ENCODE peak calls at places on chromosomes 16 and 17, in seven cellular contexts. S is tibial artery, U is ovary, G is astrocyte of the spinal cord, M is cardiac muscle cell, D is fibroblast of villous mesenchyme, P is PC-3. K is an unnamed sample.
A peak's percentile ranks its signal among the peaks of the same experiment; 100 is the strongest.

GRCh38 chr16:75445298-75445697 is 12.0 kb upstream of the CFDP1 start:
- DNase-seq in P (no peak), U (no peak), D (no peak), G (no peak), S (no peak), M (no peak), K (no peak)

GRCh38 chr16:54945063-54945462 is 14.4 kb downstream of the IRX5 start:
- DNase-seq in D (no peak), U (no peak), S (no peak), G (no peak), M (no peak), P (no peak), K (no peak)

GRCh38 chr17:14078027-14078426 is 8.7 kb downstream of the COX10 start:
- DNase-seq in G (no peak), U (no peak), D (peak; percentile 22), S (no peak), P (no peak), M (no peak), K (no peak)

GRCh38 chr17:47644324-47644723 is 5.4 kb upstream of the KPNB1 start:
- DNase-seq in S (no peak), M (no peak), P (no peak), U (no peak), G (no peak), D (peak; percentile 83), K (no peak)

GRCh38 chr17:77530591-77530990 is 389.8 kb downstream of the SEC14L1 start:
- DNase-seq in P (no peak), M (no peak), U (no peak), D (no peak), G (no peak), S (peak; percentile 5), K (no peak)

GRCh38 chr17:27654654-27655524 is 23.9 kb downstream of the LGALS9 start:
- DNase-seq in S (no peak), P (peak; percentile 70), U (peak; percentile 79), D (peak; percentile 66), G (peak; percentile 54), M (peak; percentile 78), K (peak; percentile 31)

GRCh38 chr16:11955713-11956123 is 9.3 kb upstream of the TNFRSF17 start:
- DNase-seq in M (no peak), D (peak; percentile 93), G (peak; percentile 72), P (peak; percentile 88), S (no peak), U (no peak), K (peak; percentile 95)

GRCh38 chr16:66058181-66058580 is 308.3 kb upstream of the CDH5 start:
- DNase-seq in D (peak; percentile 66), G (peak; percentile 72), S (no peak), M (no peak), P (no peak), U (no peak), K (peak; percentile 89)

GRCh38 chr16:61653544-61653943 is 382.7 kb downstream of the CDH8 start:
- DNase-seq in U (no peak), M (no peak), D (no peak), S (no peak), G (no peak), P (no peak), K (no peak)

GRCh38 chr17:1022278-1023024 is 25.5 kb downstream of the TIMM22 start:
- DNase-seq in S (peak; percentile 97), U (no peak), P (no peak), D (no peak), G (no peak), M (no peak), K (no peak)

GRCh38 chr17:46910179-46910927 is 12.6 kb upstream of the GOSR2 start:
- DNase-seq in M (no peak), U (no peak), D (no peak), G (no peak), P (no peak), S (no peak), K (no peak)

GRCh38 chr17:19716108-19717030 is at the start of gene SLC47A2:
- DNase-seq in S (peak; percentile 56), P (peak; percentile 26), D (no peak), M (no peak), U (no peak), G (no peak), K (no peak)

GRCh38 chr17:75240394-75241142 is 20.8 kb downstream of the GGA3 start:
- DNase-seq in U (peak; percentile 44), S (no peak), P (peak; percentile 47), M (peak; percentile 44), G (peak; percentile 13), D (peak; percentile 39), K (no peak)

GRCh38 chr16:4477966-4478365 is 1.8 kb downstream of the HMOX2 start:
- DNase-seq in S (no peak), U (no peak), G (peak; percentile 52), D (peak; percentile 44), P (peak; percentile 46), M (no peak), K (no peak)

GRCh38 chr16:86730086-86730485 is 151.7 kb downstream of the FOXL1 start:
- DNase-seq in G (no peak), M (no peak), P (no peak), S (no peak), U (no peak), D (no peak), K (no peak)

GRCh38 chr17:1144139-1144538 is 35.6 kb downstream of the ABR start:
- DNase-seq in S (no peak), D (no peak), G (no peak), U (no peak), P (no peak), M (no peak), K (no peak)

GRCh38 chr17:17628388-17629008 is 37.0 kb upstream of the PEMT start:
- DNase-seq in M (no peak), D (no peak), U (no peak), G (no peak), P (no peak), S (no peak), K (no peak)

GRCh38 chr17:17626151-17626805 is 34.8 kb upstream of the PEMT start:
- DNase-seq in U (no peak), S (no peak), D (no peak), P (no peak), G (no peak), M (no peak), K (no peak)

GRCh38 chr17:17623904-17624303 is 32.4 kb upstream of the PEMT start:
- DNase-seq in P (no peak), U (no peak), G (no peak), S (no peak), M (no peak), D (no peak), K (no peak)

GRCh38 chr17:17624776-17625175 is 33.3 kb upstream of the PEMT start:
- DNase-seq in P (no peak), D (peak; percentile 61), M (no peak), G (no peak), S (no peak), U (peak; percentile 54), K (no peak)

DNA sequence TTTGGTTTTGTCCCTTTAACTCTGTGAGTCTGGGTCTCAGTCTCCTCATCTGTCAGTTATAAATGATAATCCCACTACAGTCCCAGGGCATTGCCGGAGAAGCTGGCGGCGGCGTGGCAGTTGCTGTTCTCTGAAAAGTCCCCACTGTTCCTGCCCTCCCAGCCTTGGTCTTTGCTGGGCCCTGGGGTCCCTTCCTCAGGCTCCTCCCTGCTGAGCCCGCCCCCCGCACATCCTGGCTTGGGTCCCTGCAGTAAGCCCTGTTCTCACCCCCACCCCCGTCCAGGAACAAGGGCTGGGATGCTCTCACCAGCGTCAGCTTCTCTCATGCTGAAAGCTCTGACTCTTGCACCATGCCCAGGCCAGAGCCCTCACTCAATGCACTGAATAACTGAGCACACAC is 35.3 kb upstream of the PEMT start:
- DNase-seq in S (no peak), P (no peak), D (no peak), U (no peak), G (no peak), M (no peak), K (no peak)
- H3K4me3 ChIP-seq in S (no peak overlapping the region), P (no peak overlapping the region), D (no peak overlapping the region), U (no peak overlapping the region), G (no peak overlapping the region), M (no peak overlapping the region), K (no peak overlapping the region)

DNA sequence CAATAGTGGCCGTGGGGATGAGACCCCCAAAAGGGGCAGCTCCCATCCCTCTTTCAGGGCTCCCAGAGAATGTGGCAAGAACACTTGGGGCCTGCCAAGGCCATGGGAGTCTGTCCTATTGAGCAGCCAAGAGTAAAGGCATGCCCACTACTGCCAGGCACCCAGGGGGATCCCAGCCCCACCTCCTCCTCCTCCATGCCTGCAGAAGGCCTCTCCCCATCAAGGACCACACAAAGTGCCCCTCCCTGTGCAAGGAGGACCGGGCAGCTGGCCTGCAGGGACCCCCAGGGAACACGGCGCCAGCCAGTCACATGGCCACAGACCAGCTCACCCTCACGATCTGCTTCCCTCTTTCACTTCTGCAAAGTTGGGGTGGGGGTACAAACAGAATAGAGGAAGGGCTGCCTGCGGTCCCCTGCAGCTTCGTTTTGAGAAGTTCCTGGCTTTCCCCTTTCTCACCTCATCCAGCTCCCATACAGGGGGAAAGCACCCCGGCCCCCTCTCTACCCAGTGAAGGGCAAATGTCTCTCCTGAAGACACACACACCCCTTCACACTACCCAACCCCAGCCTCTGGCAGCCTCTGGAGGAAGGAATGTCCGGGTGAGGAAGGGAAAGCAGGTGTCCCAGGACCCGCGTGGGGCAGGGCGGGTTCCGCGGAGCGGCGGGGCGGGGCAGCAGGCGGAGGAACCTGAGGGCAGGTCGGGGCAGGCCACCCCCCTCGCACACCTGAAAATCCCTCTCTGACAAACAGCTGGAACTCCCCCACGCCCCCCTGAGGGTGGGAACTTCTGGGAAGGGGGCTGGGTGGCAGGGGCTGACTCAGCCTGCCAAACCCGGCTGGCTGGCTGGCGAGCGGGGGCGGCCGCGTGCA is 2.0 kb downstream of the PPP1R9B start:
- DNase-seq in U (peak; percentile 73), G (no peak), M (no peak), S (peak; percentile 90), P (peak; percentile 69), D (no peak), K (no peak)
- TF ChIP-seq CTCF in U (no peak), G (peak; percentile 27), M (peak; percentile 35), S (no peak), P (peak; percentile 31), D (peak; percentile 34), K (no peak)

GRCh38 chr16:30543067-30543466 is 8.4 kb upstream of the ZNF747 start:
- DNase-seq in P (no peak), D (no peak), U (no peak), S (no peak), M (no peak), G (no peak), K (no peak)

GRCh38 chr16:30546115-30546514 is 11.5 kb upstream of the ZNF747 start:
- DNase-seq in U (no peak), P (no peak), G (no peak), S (no peak), D (no peak), M (no peak), K (no peak)

GRCh38 chr16:30539000-30539964 is 4.6 kb upstream of the ZNF747 start:
- DNase-seq in M (peak; percentile 65), D (no peak), U (no peak), P (no peak), S (no peak), G (no peak), K (no peak)

GRCh38 chr16:30535777-30536190 is 1.1 kb upstream of the ZNF747 start:
- DNase-seq in U (peak; percentile 81), S (peak; percentile 84), P (peak; percentile 30), G (peak; percentile 64), D (peak; percentile 80), M (peak; percentile 75), K (no peak)

GRCh38 chr16:30541502-30542329 is 7.1 kb upstream of the ZNF747 start:
- DNase-seq in D (peak; percentile 80), P (peak; percentile 13), G (peak; percentile 18), M (peak; percentile 59), U (no peak), S (no peak), K (no peak)
- H3K4me3 ChIP-seq in D (no peak overlapping the region), P (no peak overlapping the region), G (no peak overlapping the region), M (no peak overlapping the region), U (no peak overlapping the region), S (no peak overlapping the region), K (no peak overlapping the region)

GRCh38 chr17:68906638-68907037 is 48.6 kb downstream of the ABCA8 start:
- DNase-seq in M (peak; percentile 8), U (no peak), S (no peak), P (peak; percentile 66), G (peak; percentile 32), D (no peak), K (no peak)
- TF ChIP-seq CTCF in M (peak; percentile 53), U (peak; percentile 16), S (no peak), P (peak; percentile 90), G (peak; percentile 49), D (peak; percentile 43), K (peak; percentile 22)